ENCODE peak calls at places on chromosomes 13 and 19, in four cellular contexts. C is stimulated activated CD8-positive, alpha-beta memory T cell treated with anti-CD3 and anti-CD28 coated beads, Interleukin-15, amount 100 ng/mL, for 1 hour; T is T1000; W is effector memory CD4-positive, alpha-beta T cell. G is an unnamed sample.

GRCh38 chr19:7637374-7638256 is 705 bp downstream of the STXBP2 start:
- DNase-seq in C (no peak), T (no peak), W (no peak), G (no peak)

GRCh38 chr19:4370418-4371041 is 27.2 kb downstream of the MPND start:
- DNase-seq in C (no peak), T (no peak), W (no peak), G (no peak)

GRCh38 chr13:50309872-50310594 is 294.8 kb downstream of the KCNRG start:
- DNase-seq in C (no peak), T (no peak), W (no peak), G (no peak)

GRCh38 chr13:91112878-91113277 is 234.6 kb upstream of the MIR17HG start:
- DNase-seq in C (no peak), T (no peak), W (no peak), G (no peak)

GRCh38 chr19:45767410-45767880 is 1.6 kb downstream of the SIX5 start:
- DNase-seq in C (no peak), T (peak; percentile 23), W (no peak), G (peak; percentile 73)

GRCh38 chr19:20044663-20045062 is 5.4 kb upstream of the ZNF682 start:
- DNase-seq in C (no peak), T (no peak), W (no peak), G (no peak)

GRCh38 chr13:37138169-37138568 is 32.7 kb upstream of the CSNK1A1L start:
- DNase-seq in C (no peak), T (peak; percentile 33), W (no peak), G (no peak)

GRCh38 chr19:719081-719512 is 10.4 kb downstream of the PALM start:
- DNase-seq in C (no peak), T (no peak), W (no peak), G (no peak)

GRCh38 chr19:5343848-5344247 is 3.2 kb upstream of the PTPRS start:
- DNase-seq in C (no peak), T (no peak), W (no peak), G (no peak)

GRCh38 chr19:30447276-30447870 is 75.2 kb downstream of the ZNF536 start:
- DNase-seq in C (no peak), T (no peak), W (no peak), G (no peak)

GRCh38 chr19:43464089-43464775 is 1.2 kb downstream of the LYPD3 start:
- DNase-seq in C (peak; percentile 57), T (no peak), W (no peak), G (no peak)

GRCh38 chr19:18456974-18457373 is 19.0 kb upstream of the ISYNA1 start:
- DNase-seq in C (no peak), T (no peak), W (no peak), G (no peak)

GRCh38 chr19:51338563-51339312 is 3.2 kb downstream of the VSIG10L start:
- DNase-seq in C (peak; percentile 72), T (peak; percentile 81), W (peak; percentile 72), G (peak; percentile 88)

GRCh38 chr19:1882089-1882785 is 3.1 kb downstream of the ABHD17A start:
- DNase-seq in C (peak; percentile 46), T (no peak), W (peak; percentile 72), G (no peak)

GRCh38 chr13:106036870-106037269 is 498.6 kb downstream of the EFNB2 start:
- DNase-seq in C (no peak), T (no peak), W (no peak), G (no peak)

GRCh38 chr13:29905845-29906244 is 55.4 kb upstream of the UBL3 start:
- DNase-seq in C (no peak), T (no peak), W (no peak), G (no peak)

GRCh38 chr13:73966331-73966730 is 167.9 kb downstream of the KLF12 start:
- DNase-seq in C (no peak), T (no peak), W (no peak), G (no peak)

GRCh38 chr13:66994498-66995365 is 235.4 kb downstream of the PCDH9 start:
- DNase-seq in C (no peak), T (no peak), W (no peak), G (no peak)

G was measured in H54.